ENCODE peak calls at places on chromosomes 4 and X, in nine cellular contexts. V, O, I, R, N, S, T, U and G are unnamed samples. For H3K4me1, the result is how much of the 10 kb centered on the place peaks cover.

GRCh38 chr4:58050439-58050838 is 940.3 kb upstream of the IGFBP7 start:
- DNase-seq in V (no peak), O (no peak), I (no peak), R (no peak), N (no peak), S (no peak), T (no peak), U (peak), G (no peak)

GRCh38 chr4:27081675-27082579 is 221.3 kb downstream of the STIM2 start:
- DNase-seq in V (no peak), O (no peak), I (no peak), R (no peak), N (no peak), S (no peak), T (no peak), U (no peak), G (no peak)

GRCh38 chr4:25939330-25939729 is 25.3 kb downstream of the SMIM20 start:
- DNase-seq in V (no peak), O (no peak), I (no peak), R (no peak), N (no peak), S (no peak), T (no peak), U (no peak), G (no peak)

GRCh38 chrX:13250831-13251612 is 68.8 kb downstream of the ATXN3L start:
- DNase-seq in V (peak), O (no peak), I (peak), R (no peak), N (no peak), S (no peak), T (no peak), U (no peak), G (no peak)

GRCh38 chr4:167196386-167196785 is 37.9 kb downstream of the SPOCK3 start:
- DNase-seq in V (no peak), O (no peak), I (no peak), R (no peak), N (no peak), S (no peak), T (peak), U (no peak), G (no peak)

GRCh38 chr4:2433609-2434350 is 15.0 kb downstream of the CFAP99 start:
- DNase-seq in V (no peak), O (no peak), I (no peak), R (no peak), N (no peak), S (no peak), T (no peak), U (no peak), G (no peak)

GRCh38 chr4:26877946-26878345 is 17.3 kb downstream of the STIM2 start:
- DNase-seq in V (no peak), O (no peak), I (no peak), R (no peak), N (no peak), S (no peak), T (no peak), U (no peak), G (no peak)

GRCh38 chr4:48079972-48080391 is 54.1 kb downstream of the TXK start:
- DNase-seq in V (no peak), O (no peak), I (no peak), R (no peak), N (no peak), S (no peak), T (no peak), U (no peak), G (no peak)

GRCh38 chr4:128553665-128554515 is 255.6 kb upstream of the JADE1 start:
- DNase-seq in V (no peak), O (no peak), I (no peak), R (no peak), N (peak), S (no peak), T (no peak), U (no peak), G (no peak)

GRCh38 chr4:71270901-71271300 is 67.9 kb upstream of the SLC4A4 start:
- DNase-seq in V (no peak), O (no peak), I (peak), R (no peak), N (no peak), S (peak), T (no peak), U (peak), G (no peak)

GRCh38 chr4:24404281-24404680 is 180.1 kb downstream of the DHX15 start:
- DNase-seq in V (no peak), O (no peak), I (peak), R (no peak), N (no peak), S (no peak), T (no peak), U (no peak), G (no peak)

GRCh38 chr4:68630371-68630770 is 40.1 kb downstream of the UGT2B15 start:
- DNase-seq in V (no peak), O (no peak), I (no peak), R (no peak), N (no peak), S (no peak), T (no peak), U (no peak), G (no peak)

GRCh38 chrX:47936224-47936939 is 67.4 kb downstream of the ZNF182 start:
- DNase-seq in V (no peak), O (no peak), I (no peak), R (peak), N (no peak), S (no peak), T (no peak), U (peak), G (no peak)

GRCh38 chrX:41824551-41824950 is 98.8 kb downstream of the CASK start:
- DNase-seq in V (no peak), O (no peak), I (peak), R (no peak), N (no peak), S (no peak), T (peak), U (no peak), G (no peak)

GRCh38 chr4:174423257-174423944 is 98.9 kb downstream of the HPGD start:
- DNase-seq in V (peak), O (no peak), I (peak), R (peak), N (no peak), S (no peak), T (peak), U (peak), G (peak)

GRCh38 chrX:97524340-97524739 is 640.6 kb downstream of the RPA4 start:
- DNase-seq in V (no peak), O (no peak), I (no peak), R (no peak), N (no peak), S (no peak), T (no peak), U (no peak), G (no peak)

GRCh38 chr4:99852199-99852718 is 35.6 kb downstream of the DAPP1 start:
- DNase-seq in V (no peak), O (no peak), I (no peak), R (no peak), N (no peak), S (no peak), T (no peak), U (no peak), G (no peak)

GRCh38 chr4:93359609-93360008 is 468.9 kb upstream of the ATOH1 start:
- DNase-seq in V (no peak), O (no peak), I (no peak), R (no peak), N (no peak), S (no peak), T (no peak), U (no peak), G (no peak)

GRCh38 chrX:49282647-49283011 is 13.0 kb downstream of the PPP1R3F start:
- DNase-seq in V (no peak), O (no peak), I (peak), R (no peak), N (no peak), S (no peak), T (no peak), U (peak), G (no peak)
- H3K4me1 ChIP-seq in V (under half), O (under half), I (under half), R (under half), N (under half), S (under half), T (under half), U (under half), G (under half)

DNA sequence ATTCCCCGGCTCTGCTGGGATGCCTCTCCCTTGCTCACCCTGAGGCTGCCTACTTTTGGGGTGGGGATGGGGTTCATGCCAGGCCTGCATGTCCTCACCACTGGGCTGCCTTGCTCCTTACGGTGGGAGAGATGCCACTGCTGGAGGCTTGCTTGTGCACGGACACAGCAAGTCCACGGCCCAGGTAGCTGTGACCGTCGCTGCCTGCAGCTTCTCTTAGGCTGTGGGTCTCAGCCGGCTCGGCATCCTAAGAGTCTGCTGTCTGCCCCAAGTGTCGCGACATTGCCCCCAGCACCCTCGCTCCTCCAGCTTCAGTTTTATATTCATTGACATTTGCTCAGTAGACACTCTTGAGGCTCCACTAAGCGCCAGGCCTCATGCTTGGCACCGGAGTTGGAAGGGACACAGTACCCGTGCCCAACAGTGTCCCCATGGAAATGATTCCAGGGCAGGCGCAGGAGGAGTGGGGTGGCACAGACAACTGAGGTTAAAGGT is 58.3 kb downstream of the TBC1D14 start:
- DNase-seq in V (no peak), O (no peak), I (no peak), R (no peak), N (no peak), S (no peak), T (no peak), U (no peak), G (no peak)
- H3K4me1 ChIP-seq in V (under half), O (under half), I (under half), R (under half), N (under half), S (under half), T (under half), U (under half), G (under half)

DNA sequence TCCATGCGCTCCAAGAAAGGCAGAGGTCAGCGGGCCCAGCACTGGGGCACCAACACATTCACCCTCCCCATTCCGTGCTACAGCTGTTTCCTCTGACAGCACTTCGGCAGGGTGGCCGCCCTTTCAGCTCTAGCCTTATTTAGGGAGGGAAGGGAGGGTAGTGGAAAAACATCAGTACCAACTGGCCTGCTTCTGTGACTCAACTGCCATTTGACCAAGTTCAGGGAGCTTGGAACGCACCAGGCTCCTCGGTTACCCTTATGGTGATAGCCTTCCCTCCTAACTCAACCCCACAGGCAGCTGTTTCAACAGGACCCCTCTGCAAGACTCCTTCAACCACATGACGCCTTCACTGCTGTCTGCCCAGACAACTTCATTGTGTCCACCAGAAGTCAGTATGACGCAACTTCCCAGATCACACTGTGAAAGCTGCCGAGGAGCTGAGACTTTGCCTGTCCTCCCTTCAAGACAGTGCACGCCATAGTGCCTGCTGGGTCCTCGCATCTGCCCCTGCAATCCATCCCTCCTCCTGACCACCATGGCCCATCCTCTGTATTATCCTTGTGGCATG is 132.2 kb downstream of the AFAP1 start:
- DNase-seq in V (no peak), O (no peak), I (no peak), R (no peak), N (no peak), S (no peak), T (no peak), U (no peak), G (no peak)
- H3K4me1 ChIP-seq in V (under half), O (under half), I (under half), R (under half), N (under half), S (under half), T (under half), U (under half), G (under half)

GRCh38 chr4:144267084-144267483 is 126.6 kb upstream of the GYPA start:
- DNase-seq in V (no peak), O (no peak), I (no peak), R (no peak), N (no peak), S (no peak), T (peak), U (no peak), G (no peak)
- H3K4me1 ChIP-seq in V (under half), O (under half), I (under half), R (under half), N (under half), S (under half), T (under half), U (under half), G (under half)

GRCh38 chr4:87053064-87053693 is 118.4 kb downstream of the AFF1 start:
- DNase-seq in V (no peak), O (no peak), I (no peak), R (no peak), N (no peak), S (no peak), T (no peak), U (no peak), G (no peak)

GRCh38 chr4:87055340-87055739 is 120.5 kb downstream of the AFF1 start:
- DNase-seq in V (no peak), O (no peak), I (no peak), R (no peak), N (no peak), S (no peak), T (no peak), U (no peak), G (no peak)

GRCh38 chr4:87056884-87057283 is 122.1 kb downstream of the AFF1 start:
- DNase-seq in V (no peak), O (no peak), I (no peak), R (no peak), N (no peak), S (peak), T (no peak), U (no peak), G (no peak)

GRCh38 chr4:87053802-87054767 is 119.3 kb downstream of the AFF1 start:
- DNase-seq in V (no peak), O (no peak), I (no peak), R (no peak), N (no peak), S (no peak), T (no peak), U (no peak), G (no peak)

GRCh38 chr4:87054900-87055299 is 120.1 kb downstream of the AFF1 start:
- DNase-seq in V (no peak), O (no peak), I (no peak), R (no peak), N (no peak), S (no peak), T (no peak), U (no peak), G (no peak)
- H3K4me1 ChIP-seq in V (under half), O (under half), I (under half), R (under half), N (under half), S (half or more), T (under half), U (under half), G (under half)

GRCh38 chr4:7845493-7846124 is 94.1 kb downstream of the AFAP1 start:
- DNase-seq in V (no peak), O (no peak), I (no peak), R (no peak), N (no peak), S (no peak), T (no peak), U (no peak), G (no peak)
- H3K4me1 ChIP-seq in V (under half), O (under half), I (half or more), R (under half), N (under half), S (under half), T (under half), U (under half), G (half or more)

GRCh38 chr4:123666486-123666885 is 269.9 kb downstream of the SPRY1 start:
- DNase-seq in V (no peak), O (no peak), I (no peak), R (no peak), N (no peak), S (no peak), T (no peak), U (no peak), G (no peak)
- H3K4me1 ChIP-seq in V (under half), O (under half), I (under half), R (under half), N (under half), S (under half), T (under half), U (under half), G (under half)

GRCh38 chr4:102501635-102502382 is 650 bp downstream of the NFKB1 start:
- DNase-seq in V (peak), O (peak), I (peak), R (peak), N (peak), S (peak), T (peak), U (peak), G (peak)

GRCh38 chr4:102505708-102506107 is 4.5 kb downstream of the NFKB1 start:
- DNase-seq in V (no peak), O (no peak), I (no peak), R (no peak), N (no peak), S (no peak), T (no peak), U (no peak), G (no peak)

GRCh38 chr4:102504941-102505340 is 3.8 kb downstream of the NFKB1 start:
- DNase-seq in V (no peak), O (no peak), I (no peak), R (no peak), N (no peak), S (no peak), T (no peak), U (no peak), G (no peak)

GRCh38 chr4:102503301-102503746 is 2.2 kb downstream of the NFKB1 start:
- DNase-seq in V (no peak), O (no peak), I (no peak), R (peak), N (no peak), S (no peak), T (no peak), U (no peak), G (no peak)

DNA sequence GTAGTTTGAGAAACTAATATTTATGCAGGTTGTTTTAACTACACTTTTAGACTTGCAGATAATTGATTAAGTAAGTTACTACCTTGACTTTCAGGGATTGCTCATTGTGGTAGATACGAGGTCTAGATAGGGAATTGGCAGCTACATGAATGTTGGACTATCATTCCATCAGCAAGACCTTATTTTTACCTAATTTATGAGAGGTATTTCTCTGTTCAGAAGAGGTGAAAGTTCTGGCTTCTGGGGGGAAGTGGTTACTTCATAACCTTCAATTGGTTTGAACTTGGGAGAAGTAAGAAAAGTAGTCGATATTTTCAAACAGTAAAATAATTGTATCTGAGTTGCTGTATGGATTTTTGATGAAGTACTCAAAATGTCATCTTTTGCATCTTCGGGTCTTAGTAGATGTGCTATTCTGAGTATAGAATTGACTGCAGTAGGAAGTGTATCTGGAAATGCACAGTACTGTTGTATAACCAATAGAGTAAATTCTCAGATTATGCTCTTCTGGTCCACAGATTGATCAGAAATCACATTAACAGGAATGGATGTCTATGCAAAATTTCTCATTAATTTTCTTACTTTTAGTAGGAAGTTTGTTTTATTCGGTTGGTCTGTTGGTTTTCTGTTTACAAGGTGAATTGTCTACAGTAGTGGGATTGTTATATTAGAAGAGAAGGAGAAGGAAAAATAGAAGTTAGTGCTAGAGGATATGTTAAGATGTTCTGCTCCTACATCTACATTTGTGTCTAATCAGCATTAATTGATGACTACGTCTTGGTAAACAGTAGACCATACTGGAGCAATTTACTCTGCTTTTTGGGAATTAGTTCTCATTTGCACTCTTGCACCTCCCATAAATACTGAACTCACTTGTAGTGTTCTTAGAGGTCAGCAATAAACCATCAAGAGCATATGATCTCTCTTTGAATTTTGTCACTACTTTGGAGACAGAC is 3.0 kb downstream of the NFKB1 start:
- DNase-seq in V (no peak), O (no peak), I (no peak), R (peak), N (no peak), S (no peak), T (no peak), U (no peak), G (no peak)
- H3K4me1 ChIP-seq in V (under half), O (under half), I (under half), R (under half), N (under half), S (under half), T (under half), U (under half), G (under half)